ENCODE peak calls at places on chromosomes 13 and 19, in six cellular contexts. K, U, X, W, H and S are unnamed samples.
A peak's percentile ranks its signal among the peaks of the same experiment; 100 is the strongest.

GRCh38 chr13:111505175-111505777 is 184.8 kb downstream of the TEX29 start:
- DNase-seq in X (no peak), U (no peak), K (no peak), H (peak; percentile 27), W (no peak), S (peak; percentile 67)

GRCh38 chr19:10010247-10010691 is at the start of gene COL5A3:
- DNase-seq in X (peak; percentile 75), W (peak; percentile 69), K (peak; percentile 70), H (peak; percentile 11), U (no peak), S (peak; percentile 72)

GRCh38 chr19:3607398-3608078 is 863 bp upstream of the TBXA2R start:
- DNase-seq in U (no peak), K (no peak), X (peak; percentile 86), W (peak; percentile 82), H (no peak), S (peak; percentile 54)

GRCh38 chr13:97125051-97125809 is 96.9 kb upstream of the MBNL2 start:
- DNase-seq in W (no peak), K (peak; percentile 87), X (no peak), U (no peak), H (peak; percentile 41), S (peak; percentile 65)

GRCh38 chr19:2811221-2811722 is 8.4 kb upstream of the ZNF554 start:
- DNase-seq in U (no peak), H (no peak), X (no peak), W (no peak), K (no peak), S (no peak)

GRCh38 chr19:12865746-12866415 is 15.4 kb downstream of the DNASE2 start:
- DNase-seq in K (no peak), H (no peak), X (no peak), U (no peak), W (no peak), S (no peak)

GRCh38 chr13:36431204-36432105 is 840 bp upstream of the CCNA1 start:
- DNase-seq in H (no peak), K (no peak), U (no peak), X (no peak), W (no peak), S (no peak)

GRCh38 chr13:114043421-114044053 is 69.7 kb upstream of the C13orf46 start:
- DNase-seq in H (peak; percentile 91), X (no peak), U (no peak), K (peak; percentile 95), W (peak; percentile 66), S (peak; percentile 96)

GRCh38 chr13:66114127-66114526 is 1116.0 kb downstream of the PCDH9 start:
- DNase-seq in W (no peak), U (no peak), X (no peak), K (no peak), H (no peak), S (no peak)

GRCh38 chr19:37303591-37304171 is 67.2 kb upstream of the ZNF527 start:
- DNase-seq in K (peak; percentile 4), X (no peak), W (no peak), U (no peak), H (no peak), S (no peak)

GRCh38 chr19:10863107-10863700 is 8.1 kb upstream of the CARM1 start:
- DNase-seq in W (no peak), H (no peak), K (no peak), X (peak; percentile 84), U (no peak), S (peak; percentile 38)

GRCh38 chr19:17655751-17656480 is 32.2 kb downstream of the UNC13A start:
- DNase-seq in W (no peak), X (no peak), K (no peak), H (no peak), U (no peak), S (no peak)

GRCh38 chr19:18417250-18418033 is 1.8 kb upstream of the SSBP4 start:
- DNase-seq in U (no peak), H (peak; percentile 79), X (peak; percentile 89), W (peak; percentile 91), K (peak; percentile 83), S (peak; percentile 83)

GRCh38 chr19:29667941-29668340 is 2.7 kb downstream of the PLEKHF1 start:
- DNase-seq in X (peak; percentile 61), U (no peak), W (no peak), K (no peak), H (no peak), S (no peak)

GRCh38 chr19:2490659-2491058 is 14.7 kb downstream of the GADD45B start:
- DNase-seq in H (no peak), X (no peak), K (no peak), W (no peak), U (no peak), S (no peak)

GRCh38 chr19:47005873-47006272 is 13.8 kb upstream of the NPAS1 start:
- DNase-seq in H (peak; percentile 67), W (no peak), K (no peak), U (no peak), X (no peak), S (no peak)

GRCh38 chr19:31344403-31344802 is 4.8 kb downstream of the TSHZ3 start:
- DNase-seq in W (no peak), X (no peak), H (no peak), K (no peak), U (no peak), S (no peak)

GRCh38 chr13:21047591-21048282 is 13.6 kb downstream of the LATS2 start:
- DNase-seq in K (no peak), U (no peak), W (no peak), H (no peak), X (no peak), S (no peak)

GRCh38 chr13:48251616-48252081 is 18.6 kb downstream of the ITM2B start:
- DNase-seq in K (peak; percentile 91), W (no peak), X (no peak), U (no peak), H (no peak), S (peak; percentile 71)

DNA sequence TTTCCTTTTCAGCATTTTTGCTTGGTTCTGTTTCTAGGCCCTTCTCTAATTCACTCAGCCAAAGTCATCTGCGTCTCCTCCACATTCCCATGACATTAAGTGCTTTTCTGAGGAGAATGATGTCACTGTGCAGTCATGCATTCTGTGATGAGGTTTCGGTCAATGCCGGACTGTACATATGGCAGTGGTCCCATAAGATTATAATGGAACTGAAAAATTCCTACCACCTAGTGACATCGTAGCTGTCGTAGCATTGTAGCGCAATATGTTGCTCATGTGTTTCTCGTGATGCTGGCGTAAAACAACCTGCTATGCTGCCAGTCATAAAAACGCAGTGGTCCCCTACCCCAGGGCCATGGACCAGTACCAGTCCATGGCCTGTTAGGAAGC is 63.4 kb upstream of the TNFRSF19 start:
- DNase-seq in W (peak; percentile 51), H (no peak), U (no peak), X (no peak), K (peak; percentile 88), S (peak; percentile 81)
- H3K27ac ChIP-seq in W (peak overlapping the region; percentile 88), H (no peak overlapping the region), U (no peak overlapping the region), X (no peak overlapping the region), K (peak overlapping the region; percentile 82), S (peak overlapping the region; percentile 68)

GRCh38 chr13:52847682-52848432 is 583 bp downstream of the PCDH8 start:
- DNase-seq in W (no peak), U (no peak), X (no peak), H (no peak), K (no peak), S (no peak)

GRCh38 chr13:52847322-52847681 is 1.1 kb downstream of the PCDH8 start:
- DNase-seq in X (no peak), H (no peak), W (no peak), K (no peak), U (no peak), S (no peak)

GRCh38 chr13:52845766-52846566 is 2.5 kb downstream of the PCDH8 start:
- DNase-seq in H (no peak), K (peak; percentile 1), U (no peak), W (no peak), X (no peak), S (peak; percentile 36)

GRCh38 chr13:52845334-52845761 is 3.1 kb downstream of the PCDH8 start:
- DNase-seq in U (no peak), H (no peak), K (no peak), X (no peak), W (no peak), S (peak; percentile 47)

DNA sequence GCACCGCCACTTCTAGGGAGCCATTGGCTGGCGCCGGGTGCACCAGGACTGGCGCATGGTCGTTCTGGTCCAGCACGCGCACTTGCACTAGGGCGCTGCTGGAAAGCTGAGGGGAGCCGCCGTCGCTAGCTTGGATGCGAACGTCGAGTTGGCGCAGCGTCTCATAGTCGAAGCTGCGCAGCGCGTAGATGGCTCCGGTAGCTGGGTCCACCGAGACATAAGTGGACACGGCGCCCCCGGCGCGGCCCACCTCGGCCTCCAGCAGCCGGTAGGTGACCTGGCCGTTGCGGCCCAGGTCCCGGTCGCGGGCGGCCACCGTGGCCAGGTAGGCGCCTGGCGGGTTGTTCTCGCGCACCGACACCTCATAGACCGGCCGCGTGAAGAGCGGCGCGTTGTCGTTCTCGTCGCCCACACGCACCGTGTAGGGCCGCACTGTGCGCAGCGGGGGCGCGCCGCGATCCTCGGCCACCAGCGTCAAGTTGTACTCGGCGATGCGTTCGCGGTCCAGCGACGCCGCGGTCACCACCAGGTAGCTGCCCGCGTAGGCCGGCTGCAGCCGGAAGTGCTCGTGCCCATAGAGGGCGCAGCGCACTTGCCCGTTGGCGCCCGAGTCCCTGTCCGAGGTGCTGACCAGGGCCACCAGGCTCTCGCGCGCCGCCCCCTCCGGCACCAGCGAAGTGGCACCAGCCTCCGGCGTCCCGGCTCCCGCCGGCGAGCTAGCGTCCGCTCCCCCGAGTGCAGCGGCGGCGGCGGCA is 1.7 kb downstream of the PCDH8 start:
- DNase-seq in H (no peak), U (no peak), X (no peak), W (peak; percentile 34), K (peak; percentile 7), S (peak; percentile 90)
- H3K4me3 ChIP-seq in H (no peak overlapping the region), U (peak overlapping the region; percentile 40), X (peak overlapping the region; percentile 8), W (no peak overlapping the region), K (no peak overlapping the region), S (peak overlapping the region; percentile 12)

DNA sequence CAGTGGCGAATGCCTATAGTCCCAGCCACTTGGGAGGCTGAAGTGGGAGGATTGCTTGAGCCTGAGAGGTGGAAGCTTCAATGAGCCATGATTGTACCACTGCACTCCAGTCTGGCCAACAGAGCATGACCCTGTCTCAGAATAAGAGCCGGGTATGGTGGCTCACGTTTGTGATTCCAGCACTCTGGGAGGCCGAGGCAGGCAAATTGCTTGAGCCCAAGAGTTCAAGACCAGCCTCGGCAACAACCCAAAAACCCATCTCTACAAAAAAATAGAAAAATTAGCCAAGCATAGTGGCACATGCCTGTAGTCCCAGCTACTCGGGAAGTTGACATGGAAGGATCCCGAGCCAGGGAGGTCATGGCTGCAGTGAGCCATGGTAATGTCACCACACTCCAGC is 5.3 kb upstream of the NECTIN2 start:
- DNase-seq in H (no peak), U (no peak), K (no peak), X (no peak), W (no peak), S (no peak)
- H3K27ac ChIP-seq in H (no peak overlapping the region), U (no peak overlapping the region), K (no peak overlapping the region), X (no peak overlapping the region), W (no peak overlapping the region), S (no peak overlapping the region)

DNA sequence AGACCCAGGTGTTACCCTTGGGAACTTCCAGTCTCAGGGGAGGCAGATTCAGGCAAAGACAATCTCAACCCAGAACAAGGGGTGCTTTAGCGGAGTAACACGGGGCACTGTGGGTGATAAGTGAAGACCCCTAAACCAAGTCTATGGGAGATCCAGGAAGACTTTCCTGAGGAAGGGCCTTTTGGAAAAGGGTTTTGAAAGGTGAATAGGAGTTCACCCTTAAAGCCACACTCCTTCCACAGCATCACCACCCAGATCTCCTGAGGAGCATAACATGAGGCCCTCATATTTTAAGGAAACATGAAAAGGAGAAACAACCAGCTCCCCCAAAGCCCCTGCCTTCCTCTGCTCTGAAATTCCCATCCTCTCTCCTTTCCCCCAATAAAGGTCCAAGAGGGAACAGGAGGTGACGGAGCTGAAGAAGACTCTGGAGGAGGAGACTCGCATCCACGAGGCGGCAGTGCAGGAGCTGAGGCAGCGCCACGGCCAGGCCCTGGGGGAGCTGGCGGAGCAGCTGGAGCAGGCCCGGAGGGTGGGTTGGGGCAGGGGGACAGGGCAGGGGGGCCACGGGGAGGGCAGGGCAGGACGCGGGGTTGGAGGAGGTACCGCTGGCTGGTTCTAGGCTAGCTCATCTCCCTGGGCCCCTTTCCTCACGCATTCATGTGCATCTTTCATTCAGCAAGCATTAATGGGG is 52.7 kb downstream of the KCNC3 start:
- DNase-seq in K (no peak), U (no peak), X (no peak), H (no peak), W (no peak), S (no peak)
- H3K4me3 ChIP-seq in K (no peak overlapping the region), U (no peak overlapping the region), X (no peak overlapping the region), H (no peak overlapping the region), W (no peak overlapping the region), S (no peak overlapping the region)